ENCODE peak calls at places on chromosome 9, in six cellular contexts. One of them, this sample, is unnamed.

GRCh38 chr9:92180669-92181181 is 65.5 kb upstream of the SPTLC1 start:
- DNase-seq in suprapubic skin: no peak
- DNase-seq in transverse colon: no peak
- DNase-seq in stomach: no peak
- DNase-seq in A549: no peak
- DNase-seq in GM12878: no peak
- DNase-seq in this sample: no peak

GRCh38 chr9:118170032-118170955 is 466.1 kb downstream of the TLR4 start:
- DNase-seq in suprapubic skin: no peak
- DNase-seq in transverse colon: peak; percentile 15
- DNase-seq in stomach: no peak
- DNase-seq in A549: peak; percentile 63
- DNase-seq in GM12878: no peak
- DNase-seq in this sample: no peak

GRCh38 chr9:3931996-3932906 is 367.6 kb downstream of the GLIS3 start:
- DNase-seq in suprapubic skin: no peak
- DNase-seq in transverse colon: no peak
- DNase-seq in stomach: no peak
- DNase-seq in A549: no peak
- DNase-seq in GM12878: no peak
- DNase-seq in this sample: no peak

GRCh38 chr9:115262477-115262876 is 144.5 kb upstream of the TNC start:
- DNase-seq in suprapubic skin: no peak
- DNase-seq in transverse colon: peak; percentile 87
- DNase-seq in stomach: peak; percentile 78
- DNase-seq in A549: peak; percentile 96
- DNase-seq in GM12878: no peak
- DNase-seq in this sample: no peak

GRCh38 chr9:68841292-68842052 is 136.4 kb downstream of the PIP5K1B start:
- DNase-seq in suprapubic skin: no peak
- DNase-seq in transverse colon: no peak
- DNase-seq in stomach: no peak
- DNase-seq in A549: no peak
- DNase-seq in GM12878: no peak
- DNase-seq in this sample: no peak

GRCh38 chr9:83355024-83355444 is 183.2 kb downstream of the FRMD3 start:
- DNase-seq in suprapubic skin: no peak
- DNase-seq in transverse colon: no peak
- DNase-seq in stomach: no peak
- DNase-seq in A549: no peak
- DNase-seq in GM12878: no peak
- DNase-seq in this sample: no peak

GRCh38 chr9:130106860-130107848 is 53.4 kb downstream of the GPR107 start:
- DNase-seq in suprapubic skin: peak; percentile 88
- DNase-seq in transverse colon: peak; percentile 85
- DNase-seq in stomach: peak; percentile 87
- DNase-seq in A549: peak; percentile 72
- DNase-seq in GM12878: no peak
- DNase-seq in this sample: peak; percentile 95

GRCh38 chr9:130989391-130989790 is 19.6 kb upstream of the LAMC3 start:
- DNase-seq in suprapubic skin: no peak
- DNase-seq in transverse colon: no peak
- DNase-seq in stomach: no peak
- DNase-seq in A549: no peak
- DNase-seq in GM12878: no peak
- DNase-seq in this sample: no peak

GRCh38 chr9:130327781-130328348 is 62.3 kb downstream of the HMCN2 start:
- DNase-seq in suprapubic skin: peak; percentile 90
- DNase-seq in transverse colon: peak; percentile 47
- DNase-seq in stomach: no peak
- DNase-seq in A549: no peak
- DNase-seq in GM12878: no peak
- DNase-seq in this sample: peak; percentile 94

GRCh38 chr9:2676466-2676865 is 40.8 kb upstream of the KCNV2 start:
- DNase-seq in suprapubic skin: no peak
- DNase-seq in transverse colon: no peak
- DNase-seq in stomach: peak; percentile 41
- DNase-seq in A549: no peak
- DNase-seq in GM12878: no peak
- DNase-seq in this sample: no peak

GRCh38 chr9:131270171-131271015 is 5.9 kb downstream of the FAM78A start:
- DNase-seq in suprapubic skin: no peak
- DNase-seq in transverse colon: peak; percentile 67
- DNase-seq in stomach: peak; percentile 46
- DNase-seq in A549: no peak
- DNase-seq in GM12878: no peak
- DNase-seq in this sample: no peak

GRCh38 chr9:84111726-84112125 is 131.1 kb downstream of the RMI1 start:
- DNase-seq in suprapubic skin: no peak
- DNase-seq in transverse colon: no peak
- DNase-seq in stomach: no peak
- DNase-seq in A549: no peak
- DNase-seq in GM12878: no peak
- DNase-seq in this sample: no peak

GRCh38 chr9:83535736-83536135 is 2.5 kb downstream of the FRMD3 start:
- DNase-seq in suprapubic skin: no peak
- DNase-seq in transverse colon: no peak
- DNase-seq in stomach: no peak
- DNase-seq in A549: no peak
- DNase-seq in GM12878: no peak
- DNase-seq in this sample: no peak

GRCh38 chr9:124450241-124450924 is at the start of gene ADGRD2:
- DNase-seq in suprapubic skin: no peak
- DNase-seq in transverse colon: no peak
- DNase-seq in stomach: no peak
- DNase-seq in A549: no peak
- DNase-seq in GM12878: no peak
- DNase-seq in this sample: no peak

GRCh38 chr9:130555968-130556367 is 23.4 kb upstream of the FUBP3 start:
- DNase-seq in suprapubic skin: no peak
- DNase-seq in transverse colon: no peak
- DNase-seq in stomach: no peak
- DNase-seq in A549: no peak
- DNase-seq in GM12878: no peak
- DNase-seq in this sample: no peak

GRCh38 chr9:137220317-137221094 is 1.5 kb downstream of the RNF208 start:
- DNase-seq in suprapubic skin: no peak
- DNase-seq in transverse colon: no peak
- DNase-seq in stomach: no peak
- DNase-seq in A549: no peak
- DNase-seq in GM12878: no peak
- DNase-seq in this sample: no peak

GRCh38 chr9:137221477-137222111 is 446 bp downstream of the RNF208 start:
- DNase-seq in suprapubic skin: no peak
- DNase-seq in transverse colon: no peak
- DNase-seq in stomach: no peak
- DNase-seq in A549: no peak
- DNase-seq in GM12878: no peak
- DNase-seq in this sample: no peak

GRCh38 chr9:137221095-137221374 is 1.0 kb downstream of the RNF208 start:
- DNase-seq in suprapubic skin: no peak
- DNase-seq in transverse colon: no peak
- DNase-seq in stomach: no peak
- DNase-seq in A549: no peak
- DNase-seq in GM12878: no peak
- DNase-seq in this sample: no peak

GRCh38 chr9:137223078-137224040 is 1.3 kb upstream of the RNF208 start:
- DNase-seq in suprapubic skin: peak; percentile 99
- DNase-seq in transverse colon: peak; percentile 97
- DNase-seq in stomach: peak; percentile 98
- DNase-seq in A549: peak; percentile 98
- DNase-seq in GM12878: peak; percentile 93
- DNase-seq in this sample: peak; percentile 100

GRCh38 chr9:137222190-137223077 is at the start of gene RNF208:
- DNase-seq in suprapubic skin: no peak
- DNase-seq in transverse colon: no peak
- DNase-seq in stomach: no peak
- DNase-seq in A549: no peak
- DNase-seq in GM12878: no peak
- DNase-seq in this sample: no peak
- TF ChIP-seq POLR2A in suprapubic skin: no peak
- TF ChIP-seq POLR2A in transverse colon: no peak
- TF ChIP-seq POLR2A in stomach: no peak
- TF ChIP-seq POLR2A in A549: no peak
- TF ChIP-seq POLR2A in GM12878: no peak
- TF ChIP-seq POLR2A in this sample: no peak

DNA sequence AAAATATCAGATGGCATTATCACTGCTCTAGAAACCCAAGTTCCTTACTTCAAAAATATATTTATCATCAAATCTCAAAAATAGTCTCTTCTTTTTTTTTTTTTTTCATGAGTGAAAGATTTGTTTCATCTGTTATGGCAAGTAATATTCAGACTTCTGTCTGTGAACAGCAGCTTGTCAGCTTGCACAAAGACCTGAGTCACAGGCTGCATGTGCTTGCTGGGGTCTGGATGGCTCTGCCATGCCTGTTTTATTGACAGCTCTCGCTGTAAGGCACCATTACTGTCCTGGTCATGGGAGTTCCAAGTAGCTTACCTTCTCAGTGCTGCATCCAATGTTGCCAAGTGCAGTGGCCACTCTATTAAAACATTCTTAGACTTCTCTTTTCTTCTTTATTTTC is 456.4 kb downstream of the GADD45G start:
- DNase-seq in suprapubic skin: no peak
- DNase-seq in transverse colon: no peak
- DNase-seq in stomach: no peak
- DNase-seq in A549: no peak
- DNase-seq in GM12878: no peak
- DNase-seq in this sample: no peak
- TF ChIP-seq EP300 in suprapubic skin: no peak
- TF ChIP-seq EP300 in transverse colon: no peak
- TF ChIP-seq EP300 in stomach: no peak
- TF ChIP-seq EP300 in A549: no peak
- TF ChIP-seq EP300 in GM12878: no peak
- TF ChIP-seq EP300 in this sample: no peak

GRCh38 chr9:132797861-132798659 is 80.0 kb downstream of the AK8 start:
- DNase-seq in suprapubic skin: no peak
- DNase-seq in transverse colon: no peak
- DNase-seq in stomach: no peak
- DNase-seq in A549: no peak
- DNase-seq in GM12878: no peak
- DNase-seq in this sample: no peak

GRCh38 chr9:132801659-132802058 is 76.4 kb downstream of the AK8 start:
- DNase-seq in suprapubic skin: no peak
- DNase-seq in transverse colon: no peak
- DNase-seq in stomach: no peak
- DNase-seq in A549: no peak
- DNase-seq in GM12878: no peak
- DNase-seq in this sample: no peak

GRCh38 chr9:132802121-132802795 is 75.8 kb downstream of the AK8 start:
- DNase-seq in suprapubic skin: no peak
- DNase-seq in transverse colon: no peak
- DNase-seq in stomach: no peak
- DNase-seq in A549: no peak
- DNase-seq in GM12878: no peak
- DNase-seq in this sample: no peak

GRCh38 chr9:132800038-132800648 is 77.9 kb downstream of the AK8 start:
- DNase-seq in suprapubic skin: no peak
- DNase-seq in transverse colon: peak; percentile 77
- DNase-seq in stomach: peak; percentile 86
- DNase-seq in A549: peak; percentile 81
- DNase-seq in GM12878: no peak
- DNase-seq in this sample: no peak

GRCh38 chr9:132798817-132799790 is 79.0 kb downstream of the AK8 start:
- DNase-seq in suprapubic skin: no peak
- DNase-seq in transverse colon: peak; percentile 71
- DNase-seq in stomach: peak; percentile 68
- DNase-seq in A549: no peak
- DNase-seq in GM12878: no peak
- DNase-seq in this sample: no peak
- TF ChIP-seq CTCF in suprapubic skin: no peak
- TF ChIP-seq CTCF in transverse colon: peak; percentile 47
- TF ChIP-seq CTCF in stomach: no peak
- TF ChIP-seq CTCF in A549: no peak
- TF ChIP-seq CTCF in GM12878: no peak
- TF ChIP-seq CTCF in this sample: no peak

DNA sequence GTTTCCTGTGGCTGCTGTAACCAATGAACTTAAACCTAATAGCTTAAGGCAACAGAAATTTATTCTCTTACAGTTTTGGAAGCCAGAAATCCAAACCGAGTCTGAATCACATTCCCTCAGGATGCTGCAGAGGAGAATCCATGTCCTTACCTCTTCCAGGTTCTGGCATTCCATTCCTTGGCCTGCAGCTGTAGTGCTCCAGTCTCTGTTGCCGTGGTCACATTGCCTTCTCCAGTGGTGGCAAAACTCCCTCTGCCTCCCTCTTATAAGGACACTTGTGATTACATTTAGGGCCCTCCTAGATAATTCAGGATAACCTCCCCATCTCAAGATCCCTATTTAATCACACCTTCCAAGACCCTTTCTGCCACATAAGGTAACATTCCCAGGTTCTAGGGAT is 88.7 kb upstream of the SHB start:
- DNase-seq in suprapubic skin: no peak
- DNase-seq in transverse colon: no peak
- DNase-seq in stomach: no peak
- DNase-seq in A549: no peak
- DNase-seq in GM12878: no peak
- DNase-seq in this sample: no peak
- TF ChIP-seq POLR2A in suprapubic skin: no peak
- TF ChIP-seq POLR2A in transverse colon: no peak
- TF ChIP-seq POLR2A in stomach: no peak
- TF ChIP-seq POLR2A in A549: no peak
- TF ChIP-seq POLR2A in GM12878: no peak
- TF ChIP-seq POLR2A in this sample: no peak

GRCh38 chr9:78031826-78032598 is 401 bp upstream of the GNAQ start:
- DNase-seq in suprapubic skin: peak; percentile 93
- DNase-seq in transverse colon: peak; percentile 93
- DNase-seq in stomach: peak; percentile 92
- DNase-seq in A549: peak; percentile 93
- DNase-seq in GM12878: no peak
- DNase-seq in this sample: peak; percentile 96
- TF ChIP-seq EP300 in suprapubic skin: no peak
- TF ChIP-seq EP300 in transverse colon: no peak
- TF ChIP-seq EP300 in stomach: no peak
- TF ChIP-seq EP300 in A549: no peak
- TF ChIP-seq EP300 in GM12878: no peak
- TF ChIP-seq EP300 in this sample: no peak

DNA sequence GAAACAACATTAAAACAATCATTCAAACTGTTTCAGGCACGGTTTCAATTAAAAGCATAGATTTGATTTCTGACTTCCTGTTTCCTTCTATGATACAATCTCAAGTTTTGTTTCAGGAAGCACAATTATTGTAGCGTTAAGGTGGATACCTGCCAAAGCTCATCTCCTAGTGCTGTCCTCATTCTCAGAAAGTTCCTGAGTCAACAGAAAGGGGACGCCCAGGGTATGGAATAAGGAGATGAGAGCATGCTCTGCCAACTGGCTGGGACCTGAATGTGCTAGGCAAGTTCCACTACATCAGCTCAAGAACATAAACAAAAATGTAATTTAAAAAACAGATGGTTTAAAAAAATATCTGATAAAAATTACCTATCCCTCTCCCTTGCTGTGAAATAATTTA is 2.1 kb upstream of the TRIM14 start:
- DNase-seq in suprapubic skin: no peak
- DNase-seq in transverse colon: peak; percentile 68
- DNase-seq in stomach: no peak
- DNase-seq in A549: peak; percentile 38
- DNase-seq in GM12878: no peak
- DNase-seq in this sample: no peak
- TF ChIP-seq CTCF in suprapubic skin: peak; percentile 9
- TF ChIP-seq CTCF in transverse colon: peak; percentile 61
- TF ChIP-seq CTCF in stomach: no peak
- TF ChIP-seq CTCF in A549: no peak
- TF ChIP-seq CTCF in GM12878: no peak
- TF ChIP-seq CTCF in this sample: no peak

GRCh38 chr9:94726495-94727191 is at the start of gene AOPEP:
- DNase-seq in suprapubic skin: peak; percentile 99
- DNase-seq in transverse colon: peak; percentile 100
- DNase-seq in stomach: peak; percentile 100
- DNase-seq in A549: peak; percentile 96
- DNase-seq in GM12878: peak; percentile 86
- DNase-seq in this sample: peak; percentile 99
- TF ChIP-seq POLR2A in suprapubic skin: no peak
- TF ChIP-seq POLR2A in transverse colon: peak; percentile 91
- TF ChIP-seq POLR2A in stomach: peak; percentile 35
- TF ChIP-seq POLR2A in A549: peak; percentile 72
- TF ChIP-seq POLR2A in GM12878: peak; percentile 94
- TF ChIP-seq POLR2A in this sample: peak; percentile 17